ENCODE peak calls at places on chromosomes 11 and 22, in nine cellular contexts. One of them, this sample, is unnamed.

GRCh38 chr11:68215087-68215445 is 2.0 kb upstream of the KMT5B start:
- DNase-seq in stimulated activated CD8-positive, alpha-beta memory T cell treated with anti-CD3 and anti-CD28 coated beads, Interleukin-7, amount 100 ng/mL, for 24 hours: no peak
- DNase-seq in H7: peak
- DNase-seq in A172: no peak
- DNase-seq in stimulated activated CD4-positive, alpha-beta T cell treated with anti-CD3 and anti-CD28 coated beads, Interleukin-1b, Interleukin-23, amount 100 ng/mL, for 24 hours: no peak
- DNase-seq in left kidney: no peak
- DNase-seq in EH: no peak
- DNase-seq in NCI-H2029 treated with DMSO at 0.1 percent for 48 hours: no peak
- DNase-seq in brain microvascular endothelial cell: no peak
- DNase-seq in this sample: no peak

GRCh38 chr22:31098633-31099110 is 8.7 kb downstream of the SELENOM start:
- DNase-seq in stimulated activated CD4-positive, alpha-beta T cell treated with anti-CD3 and anti-CD28 coated beads, Interleukin-1b, Interleukin-23, amount 100 ng/mL, for 24 hours: no peak
- DNase-seq in left kidney: peak
- DNase-seq in brain microvascular endothelial cell: no peak
- DNase-seq in H7: peak
- DNase-seq in NCI-H2029 treated with DMSO at 0.1 percent for 48 hours: no peak
- DNase-seq in stimulated activated CD8-positive, alpha-beta memory T cell treated with anti-CD3 and anti-CD28 coated beads, Interleukin-7, amount 100 ng/mL, for 24 hours: no peak
- DNase-seq in A172: no peak
- DNase-seq in EH: peak
- DNase-seq in this sample: no peak

GRCh38 chr22:20973634-20974286 is 6.7 kb downstream of the AIFM3 start:
- DNase-seq in EH: no peak
- DNase-seq in stimulated activated CD8-positive, alpha-beta memory T cell treated with anti-CD3 and anti-CD28 coated beads, Interleukin-7, amount 100 ng/mL, for 24 hours: no peak
- DNase-seq in left kidney: no peak
- DNase-seq in brain microvascular endothelial cell: no peak
- DNase-seq in stimulated activated CD4-positive, alpha-beta T cell treated with anti-CD3 and anti-CD28 coated beads, Interleukin-1b, Interleukin-23, amount 100 ng/mL, for 24 hours: no peak
- DNase-seq in A172: no peak
- DNase-seq in H7: no peak
- DNase-seq in NCI-H2029 treated with DMSO at 0.1 percent for 48 hours: no peak
- DNase-seq in this sample: no peak

GRCh38 chr11:119804698-119805097 is 75.7 kb upstream of the NECTIN1 start:
- DNase-seq in stimulated activated CD4-positive, alpha-beta T cell treated with anti-CD3 and anti-CD28 coated beads, Interleukin-1b, Interleukin-23, amount 100 ng/mL, for 24 hours: no peak
- DNase-seq in H7: no peak
- DNase-seq in stimulated activated CD8-positive, alpha-beta memory T cell treated with anti-CD3 and anti-CD28 coated beads, Interleukin-7, amount 100 ng/mL, for 24 hours: no peak
- DNase-seq in left kidney: no peak
- DNase-seq in NCI-H2029 treated with DMSO at 0.1 percent for 48 hours: no peak
- DNase-seq in EH: no peak
- DNase-seq in brain microvascular endothelial cell: no peak
- DNase-seq in A172: no peak
- DNase-seq in this sample: no peak

GRCh38 chr22:23220485-23221350 is 40.4 kb downstream of the BCR start:
- DNase-seq in left kidney: no peak
- DNase-seq in H7: no peak
- DNase-seq in stimulated activated CD4-positive, alpha-beta T cell treated with anti-CD3 and anti-CD28 coated beads, Interleukin-1b, Interleukin-23, amount 100 ng/mL, for 24 hours: no peak
- DNase-seq in NCI-H2029 treated with DMSO at 0.1 percent for 48 hours: no peak
- DNase-seq in A172: no peak
- DNase-seq in EH: peak
- DNase-seq in brain microvascular endothelial cell: no peak
- DNase-seq in stimulated activated CD8-positive, alpha-beta memory T cell treated with anti-CD3 and anti-CD28 coated beads, Interleukin-7, amount 100 ng/mL, for 24 hours: no peak
- DNase-seq in this sample: no peak

GRCh38 chr11:123461164-123461563 is 31.1 kb downstream of the GRAMD1B start:
- DNase-seq in brain microvascular endothelial cell: no peak
- DNase-seq in NCI-H2029 treated with DMSO at 0.1 percent for 48 hours: peak
- DNase-seq in stimulated activated CD8-positive, alpha-beta memory T cell treated with anti-CD3 and anti-CD28 coated beads, Interleukin-7, amount 100 ng/mL, for 24 hours: no peak
- DNase-seq in stimulated activated CD4-positive, alpha-beta T cell treated with anti-CD3 and anti-CD28 coated beads, Interleukin-1b, Interleukin-23, amount 100 ng/mL, for 24 hours: no peak
- DNase-seq in left kidney: no peak
- DNase-seq in EH: no peak
- DNase-seq in A172: no peak
- DNase-seq in H7: no peak
- DNase-seq in this sample: no peak

GRCh38 chr22:17780116-17780740 is 6.0 kb upstream of the BID start:
- DNase-seq in stimulated activated CD8-positive, alpha-beta memory T cell treated with anti-CD3 and anti-CD28 coated beads, Interleukin-7, amount 100 ng/mL, for 24 hours: no peak
- DNase-seq in left kidney: peak
- DNase-seq in EH: no peak
- DNase-seq in brain microvascular endothelial cell: no peak
- DNase-seq in NCI-H2029 treated with DMSO at 0.1 percent for 48 hours: no peak
- DNase-seq in H7: no peak
- DNase-seq in stimulated activated CD4-positive, alpha-beta T cell treated with anti-CD3 and anti-CD28 coated beads, Interleukin-1b, Interleukin-23, amount 100 ng/mL, for 24 hours: no peak
- DNase-seq in A172: no peak
- DNase-seq in this sample: no peak

GRCh38 chr11:91435694-91436375 is 788.8 kb upstream of the FAT3 start:
- DNase-seq in brain microvascular endothelial cell: no peak
- DNase-seq in A172: no peak
- DNase-seq in NCI-H2029 treated with DMSO at 0.1 percent for 48 hours: no peak
- DNase-seq in stimulated activated CD4-positive, alpha-beta T cell treated with anti-CD3 and anti-CD28 coated beads, Interleukin-1b, Interleukin-23, amount 100 ng/mL, for 24 hours: no peak
- DNase-seq in EH: no peak
- DNase-seq in stimulated activated CD8-positive, alpha-beta memory T cell treated with anti-CD3 and anti-CD28 coated beads, Interleukin-7, amount 100 ng/mL, for 24 hours: no peak
- DNase-seq in H7: no peak
- DNase-seq in left kidney: peak
- DNase-seq in this sample: peak

GRCh38 chr11:20477418-20478090 is 90.0 kb downstream of the PRMT3 start:
- DNase-seq in H7: no peak
- DNase-seq in A172: no peak
- DNase-seq in EH: no peak
- DNase-seq in left kidney: no peak
- DNase-seq in brain microvascular endothelial cell: no peak
- DNase-seq in stimulated activated CD4-positive, alpha-beta T cell treated with anti-CD3 and anti-CD28 coated beads, Interleukin-1b, Interleukin-23, amount 100 ng/mL, for 24 hours: no peak
- DNase-seq in stimulated activated CD8-positive, alpha-beta memory T cell treated with anti-CD3 and anti-CD28 coated beads, Interleukin-7, amount 100 ng/mL, for 24 hours: no peak
- DNase-seq in NCI-H2029 treated with DMSO at 0.1 percent for 48 hours: peak
- DNase-seq in this sample: peak

GRCh38 chr11:5596611-5597201 is at the start of gene TRIM6:
- DNase-seq in left kidney: peak
- DNase-seq in stimulated activated CD8-positive, alpha-beta memory T cell treated with anti-CD3 and anti-CD28 coated beads, Interleukin-7, amount 100 ng/mL, for 24 hours: no peak
- DNase-seq in A172: peak
- DNase-seq in H7: peak
- DNase-seq in brain microvascular endothelial cell: peak
- DNase-seq in NCI-H2029 treated with DMSO at 0.1 percent for 48 hours: no peak
- DNase-seq in EH: peak
- DNase-seq in stimulated activated CD4-positive, alpha-beta T cell treated with anti-CD3 and anti-CD28 coated beads, Interleukin-1b, Interleukin-23, amount 100 ng/mL, for 24 hours: no peak
- DNase-seq in this sample: peak

GRCh38 chr11:13717331-13717730 is 48.9 kb downstream of the FAR1 start:
- DNase-seq in brain microvascular endothelial cell: peak
- DNase-seq in H7: no peak
- DNase-seq in left kidney: no peak
- DNase-seq in A172: peak
- DNase-seq in stimulated activated CD4-positive, alpha-beta T cell treated with anti-CD3 and anti-CD28 coated beads, Interleukin-1b, Interleukin-23, amount 100 ng/mL, for 24 hours: no peak
- DNase-seq in stimulated activated CD8-positive, alpha-beta memory T cell treated with anti-CD3 and anti-CD28 coated beads, Interleukin-7, amount 100 ng/mL, for 24 hours: no peak
- DNase-seq in EH: peak
- DNase-seq in NCI-H2029 treated with DMSO at 0.1 percent for 48 hours: no peak
- DNase-seq in this sample: peak

GRCh38 chr11:2741377-2742131 is 41.8 kb upstream of the KCNQ1OT1 start:
- DNase-seq in brain microvascular endothelial cell: peak
- DNase-seq in H7: peak
- DNase-seq in left kidney: no peak
- DNase-seq in NCI-H2029 treated with DMSO at 0.1 percent for 48 hours: no peak
- DNase-seq in EH: peak
- DNase-seq in A172: peak
- DNase-seq in stimulated activated CD8-positive, alpha-beta memory T cell treated with anti-CD3 and anti-CD28 coated beads, Interleukin-7, amount 100 ng/mL, for 24 hours: no peak
- DNase-seq in stimulated activated CD4-positive, alpha-beta T cell treated with anti-CD3 and anti-CD28 coated beads, Interleukin-1b, Interleukin-23, amount 100 ng/mL, for 24 hours: no peak
- DNase-seq in this sample: peak

GRCh38 chr22:38824587-38824986 is 19.2 kb downstream of the NPTXR start:
- DNase-seq in stimulated activated CD8-positive, alpha-beta memory T cell treated with anti-CD3 and anti-CD28 coated beads, Interleukin-7, amount 100 ng/mL, for 24 hours: no peak
- DNase-seq in brain microvascular endothelial cell: peak
- DNase-seq in stimulated activated CD4-positive, alpha-beta T cell treated with anti-CD3 and anti-CD28 coated beads, Interleukin-1b, Interleukin-23, amount 100 ng/mL, for 24 hours: no peak
- DNase-seq in H7: peak
- DNase-seq in NCI-H2029 treated with DMSO at 0.1 percent for 48 hours: no peak
- DNase-seq in A172: peak
- DNase-seq in EH: peak
- DNase-seq in left kidney: peak
- DNase-seq in this sample: peak

GRCh38 chr22:41127447-41127846 is 35.1 kb downstream of the EP300 start:
- DNase-seq in NCI-H2029 treated with DMSO at 0.1 percent for 48 hours: no peak
- DNase-seq in EH: no peak
- DNase-seq in H7: no peak
- DNase-seq in stimulated activated CD4-positive, alpha-beta T cell treated with anti-CD3 and anti-CD28 coated beads, Interleukin-1b, Interleukin-23, amount 100 ng/mL, for 24 hours: no peak
- DNase-seq in left kidney: no peak
- DNase-seq in brain microvascular endothelial cell: no peak
- DNase-seq in A172: no peak
- DNase-seq in stimulated activated CD8-positive, alpha-beta memory T cell treated with anti-CD3 and anti-CD28 coated beads, Interleukin-7, amount 100 ng/mL, for 24 hours: no peak
- DNase-seq in this sample: no peak

GRCh38 chr11:64661146-64661545 is 61.9 kb downstream of the NRXN2 start:
- DNase-seq in stimulated activated CD4-positive, alpha-beta T cell treated with anti-CD3 and anti-CD28 coated beads, Interleukin-1b, Interleukin-23, amount 100 ng/mL, for 24 hours: no peak
- DNase-seq in H7: no peak
- DNase-seq in A172: peak
- DNase-seq in left kidney: peak
- DNase-seq in brain microvascular endothelial cell: peak
- DNase-seq in EH: peak
- DNase-seq in NCI-H2029 treated with DMSO at 0.1 percent for 48 hours: no peak
- DNase-seq in stimulated activated CD8-positive, alpha-beta memory T cell treated with anti-CD3 and anti-CD28 coated beads, Interleukin-7, amount 100 ng/mL, for 24 hours: no peak
- DNase-seq in this sample: no peak

This sample was measured in PC-3.